ENCODE peak calls at places on chromosomes 4 and X, in eight cellular contexts. W is cardiac muscle cell, U is adrenal gland, Q is SK-N-SH, J is tibial artery, C is kidney epithelial cell, M is uterus, K is HepG2. O is an unnamed sample.

GRCh38 chr4:29002151-29002550 is 1718.0 kb upstream of the PCDH7 start:
- DNase-seq in W (no peak), U (no peak), K (no peak), Q (no peak), M (no peak), J (no peak), C (no peak), O (no peak)

GRCh38 chr4:38383646-38384121 is 280.3 kb upstream of the KLF3 start:
- DNase-seq in W (no peak), Q (no peak), U (no peak), J (no peak), M (no peak), C (no peak), K (no peak), O (no peak)

GRCh38 chr4:19958849-19959248 is 292.9 kb upstream of the SLIT2 start:
- DNase-seq in U (no peak), Q (no peak), K (no peak), W (no peak), M (no peak), C (no peak), J (no peak), O (no peak)

GRCh38 chr4:146335763-146336412 is 121.5 kb downstream of the REELD1 start:
- DNase-seq in W (no peak), Q (no peak), C (no peak), K (peak), U (no peak), M (no peak), J (no peak), O (no peak)

GRCh38 chr4:30720656-30721352 is 635 bp downstream of the PCDH7 start:
- DNase-seq in J (peak), M (peak), Q (peak), K (no peak), C (no peak), W (peak), U (no peak), O (no peak)

GRCh38 chr4:80539190-80539589 is 203.7 kb downstream of the CFAP299 start:
- DNase-seq in U (no peak), K (no peak), C (no peak), W (no peak), M (no peak), Q (no peak), J (no peak), O (no peak)

GRCh38 chrX:74262472-74263209 is 41.3 kb upstream of the ZCCHC13 start:
- DNase-seq in U (no peak), K (no peak), Q (no peak), M (no peak), J (no peak), C (no peak), W (no peak), O (no peak)

GRCh38 chr4:54998991-54999390 is 126.4 kb downstream of the KDR start:
- DNase-seq in W (peak), J (no peak), Q (no peak), M (no peak), K (no peak), U (no peak), C (no peak), O (no peak)

GRCh38 chr4:184320630-184321029 is 103.0 kb upstream of the ENPP6 start:
- DNase-seq in J (no peak), W (no peak), C (no peak), M (no peak), Q (no peak), U (no peak), K (no peak), O (no peak)

DNA sequence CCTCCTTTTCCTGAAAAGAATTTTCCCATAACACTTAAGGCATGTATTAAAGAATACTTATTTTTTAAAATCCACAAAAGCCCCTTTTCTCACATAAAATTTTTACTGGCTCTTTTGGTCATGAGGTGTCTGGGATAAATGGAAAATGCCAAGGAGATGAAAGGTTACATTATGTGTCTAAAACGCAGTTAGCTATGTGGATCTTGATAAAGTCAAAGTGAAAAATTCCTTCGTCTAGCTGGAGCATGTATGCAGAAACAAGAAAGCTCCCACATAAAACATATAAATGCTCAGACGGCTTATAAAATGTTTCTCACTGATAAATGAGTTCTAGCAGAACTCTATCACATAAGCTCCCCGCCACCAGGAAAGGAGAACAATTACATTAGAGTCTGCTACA is 83.8 kb downstream of the TBC1D9 start:
- DNase-seq in Q (no peak), M (no peak), W (peak), C (no peak), K (no peak), J (no peak), U (no peak), O (no peak)
- H3K4me3 ChIP-seq in Q (no peak), M (no peak), W (no peak), C (no peak), K (no peak), J (no peak), U (no peak), O (no peak)

GRCh38 chr4:122456228-122457106 is at the start of gene IL2:
- DNase-seq in C (no peak), W (no peak), Q (no peak), K (no peak), M (no peak), U (no peak), J (no peak), O (no peak)

GRCh38 chr4:122453384-122454000 is 3.0 kb downstream of the IL2 start:
- DNase-seq in W (no peak), M (no peak), K (no peak), U (no peak), J (no peak), Q (no peak), C (peak), O (no peak)

GRCh38 chr4:122450847-122451246 is 5.7 kb downstream of the IL2 start:
- DNase-seq in K (peak), C (no peak), U (no peak), M (no peak), W (peak), Q (no peak), J (no peak), O (no peak)
- TF ChIP-seq CTCF in K (peak), C (peak), U (no peak), M (no peak), W (peak), Q (peak), J (no peak), O (peak)

GRCh38 chr4:4950891-4951290 is 68.4 kb downstream of the CYTL1 start:
- DNase-seq in W (no peak), U (no peak), J (peak), Q (no peak), K (no peak), M (no peak), C (no peak), O (no peak)
- H3K4me3 ChIP-seq in W (no peak), U (no peak), J (no peak), Q (no peak), K (no peak), M (no peak), C (no peak), O (no peak)

GRCh38 chrX:103845165-103845653 is 13.2 kb upstream of the RAB9B start:
- DNase-seq in J (peak), W (peak), M (peak), C (peak), K (peak), Q (peak), U (peak), O (no peak)
- TF ChIP-seq CTCF in J (peak), W (peak), M (peak), C (peak), K (peak), Q (peak), U (peak), O (peak)

DNA sequence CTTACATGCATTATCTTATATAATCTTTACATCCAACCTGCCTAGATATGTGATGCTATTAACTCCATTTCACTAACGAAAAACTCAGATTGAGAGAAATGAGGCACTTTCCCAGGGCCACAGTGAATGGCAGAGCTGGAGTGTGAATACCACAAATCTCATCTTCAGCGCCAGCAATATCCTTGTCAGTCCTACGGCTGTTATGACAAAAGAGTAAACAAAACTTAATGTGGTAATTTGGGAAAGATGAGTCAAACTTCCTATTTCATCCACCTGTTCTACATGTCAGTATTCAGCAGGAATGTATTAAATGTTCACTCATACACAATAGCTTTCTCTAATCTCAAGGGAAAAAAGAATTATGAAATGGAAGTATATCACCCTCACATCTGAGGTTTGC is 56.9 kb downstream of the FAT1 start:
- DNase-seq in Q (no peak), C (no peak), U (no peak), M (no peak), J (no peak), K (no peak), W (no peak), O (no peak)
- H3K4me3 ChIP-seq in Q (no peak), C (no peak), U (no peak), M (no peak), J (no peak), K (no peak), W (no peak), O (no peak)

DNA sequence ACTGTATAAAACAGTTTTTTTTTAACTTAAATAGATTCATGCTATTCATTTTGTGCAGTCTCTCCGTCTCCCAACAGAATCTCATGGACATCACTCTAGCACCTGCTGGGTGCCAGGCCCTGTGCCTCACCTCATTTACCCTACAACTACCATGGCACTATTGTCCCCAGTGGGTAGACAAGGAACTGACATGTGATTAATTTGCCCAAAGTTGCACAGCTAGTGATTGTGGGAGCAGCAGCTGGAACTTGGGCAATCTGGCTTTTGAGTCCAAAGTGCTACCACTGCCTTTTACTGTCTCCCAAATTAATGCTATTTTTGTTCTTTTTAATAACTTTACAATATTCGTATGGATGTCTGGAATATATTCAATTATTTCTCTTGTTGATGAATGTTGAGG is 11.2 kb upstream of the PGRMC2 start:
- DNase-seq in K (no peak), U (no peak), C (no peak), W (no peak), Q (no peak), J (no peak), M (no peak), O (no peak)
- TF ChIP-seq CTCF in K (no peak), U (no peak), C (no peak), W (no peak), Q (no peak), J (no peak), M (no peak), O (peak)

GRCh38 chrX:101799387-101799786 is 132.4 kb downstream of the ZMAT1 start:
- DNase-seq in C (peak), K (peak), M (peak), W (peak), Q (peak), J (peak), U (peak), O (peak)
- H3K4me3 ChIP-seq in C (peak), K (no peak), M (no peak), W (no peak), Q (peak), J (peak), U (no peak), O (no peak)

DNA sequence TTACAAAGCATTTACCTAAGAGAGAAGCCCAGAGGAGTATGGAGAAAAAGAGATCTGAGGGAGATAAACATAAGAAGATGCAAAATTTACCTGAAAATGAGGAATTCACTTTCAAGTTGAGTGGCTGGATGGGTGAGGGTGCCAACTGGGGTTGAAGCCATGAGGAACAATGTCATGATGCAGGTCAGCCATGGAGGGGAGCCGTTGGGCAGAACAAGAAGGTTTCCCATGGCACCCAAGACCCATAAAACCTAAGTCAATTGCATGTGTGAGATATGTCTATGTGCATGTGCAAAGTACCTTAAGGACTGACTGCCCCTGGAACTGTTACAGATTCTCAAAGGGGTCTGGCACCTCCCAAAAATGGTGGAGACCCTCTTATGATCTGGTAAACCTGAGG is 46.6 kb upstream of the PRRG1 start:
- DNase-seq in J (peak), W (peak), M (no peak), C (no peak), U (no peak), K (peak), Q (no peak), O (no peak)
- TF ChIP-seq CTCF in J (peak), W (peak), M (no peak), C (peak), U (no peak), K (peak), Q (peak), O (no peak)

GRCh38 chr4:7772708-7773385 is 166.8 kb downstream of the AFAP1 start:
- DNase-seq in C (no peak), M (peak), J (peak), Q (no peak), K (no peak), U (peak), W (no peak), O (no peak)
- H3K4me3 ChIP-seq in C (no peak), M (no peak), J (no peak), Q (no peak), K (no peak), U (no peak), W (no peak), O (no peak)

GRCh38 chr4:7195138-7195510 is 2.8 kb downstream of the SORCS2 start:
- DNase-seq in J (no peak), W (no peak), U (no peak), Q (peak), M (peak), K (no peak), C (no peak), O (no peak)

GRCh38 chr4:7195546-7196282 is 3.4 kb downstream of the SORCS2 start:
- DNase-seq in J (peak), K (no peak), W (peak), M (peak), C (no peak), Q (no peak), U (no peak), O (no peak)

GRCh38 chr4:7196283-7196651 is 3.9 kb downstream of the SORCS2 start:
- DNase-seq in M (peak), J (peak), Q (no peak), C (no peak), U (no peak), W (no peak), K (no peak), O (no peak)

GRCh38 chr4:7193040-7193958 is 961 bp downstream of the SORCS2 start:
- DNase-seq in Q (peak), C (no peak), K (no peak), U (no peak), J (no peak), M (peak), W (no peak), O (no peak)

DNA sequence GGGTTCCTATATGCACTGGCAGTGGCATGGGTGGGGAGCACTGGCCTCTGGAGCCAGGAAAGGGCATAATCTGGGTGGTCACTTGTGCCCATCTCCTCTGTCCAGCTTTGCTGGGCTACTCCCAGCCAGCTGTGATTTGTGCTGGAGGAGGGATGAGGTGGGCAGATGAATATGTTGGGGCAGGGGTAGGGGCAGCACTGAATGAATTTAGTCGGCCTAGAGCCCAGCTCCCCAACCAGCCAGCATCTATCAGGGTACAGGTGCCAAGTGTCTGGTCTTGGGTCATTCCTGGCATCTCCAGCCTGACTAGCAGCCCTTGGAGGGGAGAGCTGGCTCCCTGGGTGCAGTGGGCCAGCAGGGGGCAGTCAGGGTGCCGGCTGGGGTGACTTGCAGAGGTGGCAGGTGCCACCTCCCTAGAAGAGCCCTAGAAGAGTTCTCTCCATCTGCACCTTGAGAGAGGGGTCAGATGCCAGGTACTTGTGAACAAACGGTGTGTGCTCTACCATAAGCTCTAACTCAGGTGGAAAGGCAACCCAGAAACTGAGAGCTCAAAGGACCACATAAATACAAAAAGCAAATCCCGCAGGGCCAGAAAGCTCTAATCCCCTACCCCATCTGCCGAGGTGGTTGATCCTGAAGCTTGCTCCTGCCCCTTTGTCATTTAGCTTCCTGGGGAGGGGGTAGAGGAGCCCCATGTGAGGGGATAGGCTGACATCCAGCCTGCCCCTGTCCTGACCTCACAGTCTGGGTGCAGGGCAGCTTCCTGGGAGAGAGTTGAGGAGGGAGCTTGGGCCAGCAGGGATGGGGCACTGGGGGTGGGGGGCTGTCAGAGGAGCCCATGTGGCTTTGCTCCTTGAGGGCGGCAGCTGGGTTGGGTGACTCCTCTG is 2.2 kb downstream of the SORCS2 start:
- DNase-seq in K (no peak), C (no peak), M (peak), Q (peak), W (peak), J (peak), U (no peak), O (no peak)
- TF ChIP-seq CTCF in K (peak), C (peak), M (no peak), Q (peak), W (peak), J (no peak), U (peak), O (peak)

O was measured in GM12864.